ENCODE peak calls at places on chromosome 5, in ten cellular contexts. U is body of pancreas, C is HFF-Myc, V is GM12864, A is left lung, O is pancreas, P is AG09309, B is foreskin fibroblast, M is cardiac fibroblast, S is HFFc6. G is an unnamed sample.

GRCh38 chr5:151233576-151234202 is 9.8 kb upstream of the CCDC69 start:
- DNase-seq in U (no peak), C (no peak), V (no peak), A (no peak), O (no peak), P (no peak), B (no peak), M (no peak), S (no peak), G (no peak)

GRCh38 chr5:55927861-55928655 is 66.7 kb downstream of the IL6ST start:
- DNase-seq in U (no peak), C (no peak), V (no peak), A (no peak), O (no peak), P (no peak), B (no peak), M (no peak), S (no peak), G (no peak)

GRCh38 chr5:32522429-32523143 is 62.8 kb upstream of the SUB1 start:
- DNase-seq in U (no peak), C (peak; percentile 53), V (no peak), A (peak; percentile 66), O (no peak), P (peak; percentile 91), B (no peak), M (peak; percentile 94), S (peak; percentile 84), G (no peak)

GRCh38 chr5:14715481-14715880 is 51.0 kb downstream of the OTULIN start:
- DNase-seq in U (no peak), C (no peak), V (no peak), A (no peak), O (no peak), P (no peak), B (peak; percentile 16), M (peak; percentile 27), S (no peak), G (no peak)

GRCh38 chr5:159182691-159183090 is 26.7 kb downstream of the RNF145 start:
- DNase-seq in U (no peak), C (no peak), V (no peak), A (no peak), O (no peak), P (peak; percentile 32), B (no peak), M (peak; percentile 69), S (no peak), G (no peak)

GRCh38 chr5:55481293-55481900 is 53.4 kb downstream of the PLPP1 start:
- DNase-seq in U (no peak), C (no peak), V (no peak), A (no peak), O (no peak), P (no peak), B (peak; percentile 7), M (peak; percentile 33), S (no peak), G (no peak)

GRCh38 chr5:11791777-11792176 is 112.5 kb downstream of the CTNND2 start:
- DNase-seq in U (peak; percentile 65), C (no peak), V (no peak), A (no peak), O (no peak), P (no peak), B (no peak), M (no peak), S (no peak), G (no peak)

GRCh38 chr5:134420326-134420725 is 8.6 kb upstream of the CDKN2AIPNL start:
- DNase-seq in U (no peak), C (no peak), V (no peak), A (no peak), O (no peak), P (no peak), B (peak; percentile 57), M (peak; percentile 61), S (peak; percentile 25), G (no peak)

GRCh38 chr5:155827949-155828348 is 499.0 kb upstream of the SGCD start:
- DNase-seq in U (no peak), C (no peak), V (peak; percentile 15), A (no peak), O (no peak), P (no peak), B (no peak), M (no peak), S (no peak), G (no peak)

GRCh38 chr5:155834271-155834975 is 492.5 kb upstream of the SGCD start:
- DNase-seq in U (no peak), C (no peak), V (no peak), A (no peak), O (no peak), P (no peak), B (no peak), M (no peak), S (no peak), G (no peak)

GRCh38 chr5:155838394-155838793 is 488.6 kb upstream of the SGCD start:
- DNase-seq in U (no peak), C (no peak), V (no peak), A (no peak), O (no peak), P (no peak), B (no peak), M (no peak), S (no peak), G (no peak)

GRCh38 chr5:155836404-155836803 is 490.6 kb upstream of the SGCD start:
- DNase-seq in U (no peak), C (no peak), V (no peak), A (no peak), O (no peak), P (no peak), B (no peak), M (no peak), S (no peak), G (no peak)

DNA sequence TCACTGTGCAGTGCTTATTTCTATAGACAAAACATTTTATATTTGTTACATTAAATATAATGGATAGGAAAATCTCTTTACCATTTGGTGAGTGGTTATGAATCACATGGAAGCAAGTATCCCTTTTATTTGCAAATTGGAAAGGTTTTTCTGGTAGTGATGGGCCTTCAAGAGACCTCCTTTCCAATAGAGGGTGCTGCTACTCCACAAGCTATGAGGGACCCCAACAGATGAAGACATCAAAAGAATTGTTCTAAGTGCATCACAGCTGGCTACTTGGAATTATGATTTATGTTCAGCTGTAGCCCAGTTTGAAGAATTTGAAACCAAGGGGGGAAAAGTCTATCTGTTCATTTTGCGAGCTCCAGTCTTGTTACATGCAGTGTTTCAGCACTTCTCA is 493.7 kb upstream of the SGCD start:
- DNase-seq in U (no peak), C (no peak), V (no peak), A (no peak), O (no peak), P (no peak), B (no peak), M (no peak), S (no peak), G (no peak)
- TF ChIP-seq CTCF in U (no peak), C (no peak), V (no peak), A (no peak), O (no peak), P (peak; percentile 42), B (no peak), M (no peak), S (no peak), G (no peak)

GRCh38 chr5:177378884-177379883 is 5.0 kb upstream of the SLC34A1 start:
- DNase-seq in U (no peak), C (no peak), V (no peak), A (no peak), O (no peak), P (no peak), B (peak; percentile 45), M (peak; percentile 87), S (peak; percentile 84), G (no peak)

GRCh38 chr5:177383181-177383580 is 1.1 kb upstream of the SLC34A1 start:
- DNase-seq in U (no peak), C (no peak), V (no peak), A (no peak), O (no peak), P (no peak), B (no peak), M (no peak), S (no peak), G (no peak)

GRCh38 chr5:177382423-177383029 is 1.7 kb upstream of the SLC34A1 start:
- DNase-seq in U (peak; percentile 67), C (no peak), V (no peak), A (no peak), O (peak; percentile 66), P (no peak), B (no peak), M (peak; percentile 11), S (no peak), G (no peak)

GRCh38 chr5:177377851-177378776 is 6.1 kb upstream of the SLC34A1 start:
- DNase-seq in U (no peak), C (no peak), V (no peak), A (no peak), O (no peak), P (no peak), B (no peak), M (no peak), S (no peak), G (no peak)

DNA sequence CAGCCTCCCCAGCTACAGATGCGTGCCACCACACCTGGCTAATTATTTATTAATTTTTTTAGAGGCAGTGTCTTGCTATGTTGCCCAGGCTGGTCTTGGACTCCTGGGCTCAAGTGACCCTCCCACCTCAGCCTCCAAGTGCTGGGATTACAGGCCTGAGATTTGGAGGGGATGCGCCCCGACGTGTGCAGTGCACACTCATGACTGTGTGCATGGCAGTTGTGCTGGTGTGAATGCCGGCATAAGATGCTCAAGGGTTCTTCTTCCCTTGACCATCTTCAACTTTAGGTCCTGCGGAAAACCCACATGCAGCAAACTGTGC is 3.5 kb upstream of the SLC34A1 start:
- DNase-seq in U (no peak), C (no peak), V (no peak), A (no peak), O (no peak), P (no peak), B (no peak), M (no peak), S (no peak), G (no peak)
- TF ChIP-seq CTCF in U (no peak), C (no peak), V (no peak), A (no peak), O (no peak), P (no peak), B (no peak), M (no peak), S (no peak), G (no peak)

DNA sequence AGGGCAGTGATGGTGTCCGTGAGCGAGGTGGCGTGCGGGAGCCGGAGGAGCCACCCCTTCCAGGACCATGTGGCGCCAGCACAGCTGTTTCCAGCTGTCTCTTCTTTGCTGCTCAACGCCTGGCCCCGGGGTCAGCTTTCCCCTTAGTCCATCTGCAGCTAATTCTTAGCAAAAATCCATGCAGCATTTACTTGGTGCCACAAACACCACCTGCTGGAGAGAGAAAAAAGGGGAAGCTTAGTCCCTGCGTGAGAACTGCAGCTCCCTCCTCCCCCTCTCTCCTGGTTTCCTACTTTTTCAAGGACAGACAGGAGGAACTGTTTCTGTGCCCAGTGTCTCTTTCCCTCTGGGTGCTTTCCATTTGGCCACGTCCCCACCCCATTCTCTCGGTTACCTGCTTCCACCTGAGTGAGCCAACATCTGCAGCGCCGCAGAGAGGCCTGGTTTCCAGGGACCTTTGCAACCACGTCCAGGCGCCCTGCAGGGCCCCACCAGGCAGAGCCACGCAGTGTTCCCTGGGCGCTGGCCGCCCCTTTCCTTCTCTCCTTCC is 3.4 kb downstream of the SLC6A19 start:
- DNase-seq in U (peak; percentile 58), C (no peak), V (no peak), A (no peak), O (peak; percentile 71), P (no peak), B (peak; percentile 21), M (peak; percentile 21), S (peak; percentile 39), G (no peak)
- TF ChIP-seq CTCF in U (peak; percentile 84), C (peak; percentile 44), V (no peak), A (no peak), O (peak; percentile 25), P (peak; percentile 25), B (peak; percentile 39), M (peak; percentile 35), S (peak; percentile 53), G (no peak)

GRCh38 chr5:131532016-131532640 is 102.9 kb downstream of the RAPGEF6 start:
- DNase-seq in U (no peak), C (no peak), V (no peak), A (no peak), O (no peak), P (no peak), B (no peak), M (no peak), S (no peak), G (no peak)

GRCh38 chr5:131536211-131536826 is 98.7 kb downstream of the RAPGEF6 start:
- DNase-seq in U (no peak), C (no peak), V (peak; percentile 47), A (no peak), O (no peak), P (no peak), B (no peak), M (peak; percentile 77), S (no peak), G (no peak)

GRCh38 chr5:131530706-131531331 is 104.2 kb downstream of the RAPGEF6 start:
- DNase-seq in U (no peak), C (no peak), V (no peak), A (no peak), O (no peak), P (no peak), B (no peak), M (peak; percentile 25), S (no peak), G (no peak)

GRCh38 chr5:131534995-131535394 is 100.0 kb downstream of the RAPGEF6 start:
- DNase-seq in U (no peak), C (no peak), V (no peak), A (no peak), O (no peak), P (no peak), B (no peak), M (peak; percentile 25), S (no peak), G (no peak)

DNA sequence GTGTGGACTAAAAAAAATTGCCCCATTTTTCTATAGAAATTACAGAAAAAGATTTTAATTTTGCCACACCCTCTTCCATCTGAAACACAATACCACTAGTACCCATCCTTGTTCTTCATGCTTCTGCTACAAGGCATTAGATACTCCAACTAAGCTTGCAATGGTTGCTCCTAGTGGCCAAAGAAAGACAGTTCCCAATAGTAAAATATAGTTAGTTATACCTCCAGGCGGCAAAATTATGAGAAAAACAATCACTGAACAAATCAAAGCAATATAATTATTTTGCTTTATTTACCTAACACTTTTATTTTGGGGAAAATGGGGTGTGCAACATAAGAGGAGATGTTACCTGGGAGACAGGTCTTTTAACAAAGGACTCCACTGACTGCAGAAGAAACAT is 101.2 kb downstream of the RAPGEF6 start:
- DNase-seq in U (no peak), C (no peak), V (no peak), A (no peak), O (no peak), P (no peak), B (no peak), M (no peak), S (no peak), G (no peak)
- TF ChIP-seq CTCF in U (no peak), C (no peak), V (peak; percentile 17), A (no peak), O (no peak), P (no peak), B (peak; percentile 1), M (peak; percentile 13), S (peak; percentile 50), G (no peak)